ENCODE peak calls at places on chromosomes 2 and 18, in six cellular contexts. Y is AG04450; W is CD8-positive, alpha-beta memory T cell; A is prostate gland; N is dorsolateral prefrontal cortex; Q is body of pancreas. S is an unnamed sample.

GRCh38 chr2:100289020-100289419 is 33.3 kb downstream of the LONRF2 start:
- DNase-seq in Y (no peak), W (no peak), A (no peak), N (no peak), Q (no peak), S (no peak)

GRCh38 chr18:79855147-79855910 is 57.6 kb downstream of the KCNG2 start:
- DNase-seq in Y (no peak), W (no peak), A (no peak), N (peak), Q (no peak), S (no peak)

GRCh38 chr18:23340661-23341060 is 112.4 kb upstream of the RIOK3 start:
- DNase-seq in Y (no peak), W (no peak), A (no peak), N (no peak), Q (peak), S (no peak)

GRCh38 chr2:203328735-203329549 is 748 bp downstream of the ABI2 start:
- DNase-seq in Y (no peak), W (peak), A (peak), N (no peak), Q (peak), S (no peak)

GRCh38 chr2:234292205-234292954 is 204.5 kb downstream of the ARL4C start:
- DNase-seq in Y (no peak), W (peak), A (no peak), N (no peak), Q (no peak), S (no peak)

GRCh38 chr2:100250645-100251044 is 71.7 kb downstream of the LONRF2 start:
- DNase-seq in Y (no peak), W (no peak), A (no peak), N (no peak), Q (no peak), S (no peak)

GRCh38 chr2:171754254-171754939 is 67.1 kb downstream of the DYNC1I2 start:
- DNase-seq in Y (no peak), W (no peak), A (no peak), N (no peak), Q (no peak), S (no peak)

GRCh38 chr2:154914606-154915005 is 216.1 kb downstream of the KCNJ3 start:
- DNase-seq in Y (no peak), W (no peak), A (no peak), N (no peak), Q (no peak), S (no peak)

GRCh38 chr2:191626497-191627151 is 51.3 kb upstream of the NABP1 start:
- DNase-seq in Y (no peak), W (no peak), A (no peak), N (no peak), Q (no peak), S (no peak)

GRCh38 chr18:60675801-60676200 is 303.2 kb upstream of the MC4R start:
- DNase-seq in Y (no peak), W (no peak), A (no peak), N (no peak), Q (peak), S (peak)

GRCh38 chr2:21676676-21677075 is 552.9 kb downstream of the TDRD15 start:
- DNase-seq in Y (no peak), W (no peak), A (no peak), N (no peak), Q (no peak), S (no peak)

GRCh38 chr2:31580321-31581117 is at the start of gene SRD5A2:
- DNase-seq in Y (no peak), W (no peak), A (no peak), N (no peak), Q (no peak), S (no peak)

GRCh38 chr2:140567734-140568133 is 1563.1 kb downstream of the LRP1B start:
- DNase-seq in Y (no peak), W (no peak), A (no peak), N (no peak), Q (no peak), S (no peak)

GRCh38 chr2:44742054-44742453 is 199.4 kb upstream of the SIX3 start:
- DNase-seq in Y (no peak), W (no peak), A (no peak), N (no peak), Q (no peak), S (no peak)

GRCh38 chr2:84924173-84925106 is 19.0 kb downstream of the TMSB10 start:
- DNase-seq in Y (no peak), W (peak), A (no peak), N (no peak), Q (peak), S (peak)

GRCh38 chr18:53153281-53153680 is 813.3 kb downstream of the DCC start:
- DNase-seq in Y (no peak), W (no peak), A (no peak), N (no peak), Q (no peak), S (no peak)

GRCh38 chr2:66730429-66730828 is 295.5 kb downstream of the MEIS1 start:
- DNase-seq in Y (no peak), W (no peak), A (no peak), N (no peak), Q (no peak), S (no peak)

GRCh38 chr2:27752551-27753237 is 18.8 kb upstream of the MRPL33 start:
- DNase-seq in Y (no peak), W (no peak), A (peak), N (no peak), Q (peak), S (peak)

GRCh38 chr2:2645162-2645855 is 314.2 kb upstream of the MYT1L start:
- DNase-seq in Y (no peak), W (no peak), A (no peak), N (no peak), Q (no peak), S (no peak)

DNA sequence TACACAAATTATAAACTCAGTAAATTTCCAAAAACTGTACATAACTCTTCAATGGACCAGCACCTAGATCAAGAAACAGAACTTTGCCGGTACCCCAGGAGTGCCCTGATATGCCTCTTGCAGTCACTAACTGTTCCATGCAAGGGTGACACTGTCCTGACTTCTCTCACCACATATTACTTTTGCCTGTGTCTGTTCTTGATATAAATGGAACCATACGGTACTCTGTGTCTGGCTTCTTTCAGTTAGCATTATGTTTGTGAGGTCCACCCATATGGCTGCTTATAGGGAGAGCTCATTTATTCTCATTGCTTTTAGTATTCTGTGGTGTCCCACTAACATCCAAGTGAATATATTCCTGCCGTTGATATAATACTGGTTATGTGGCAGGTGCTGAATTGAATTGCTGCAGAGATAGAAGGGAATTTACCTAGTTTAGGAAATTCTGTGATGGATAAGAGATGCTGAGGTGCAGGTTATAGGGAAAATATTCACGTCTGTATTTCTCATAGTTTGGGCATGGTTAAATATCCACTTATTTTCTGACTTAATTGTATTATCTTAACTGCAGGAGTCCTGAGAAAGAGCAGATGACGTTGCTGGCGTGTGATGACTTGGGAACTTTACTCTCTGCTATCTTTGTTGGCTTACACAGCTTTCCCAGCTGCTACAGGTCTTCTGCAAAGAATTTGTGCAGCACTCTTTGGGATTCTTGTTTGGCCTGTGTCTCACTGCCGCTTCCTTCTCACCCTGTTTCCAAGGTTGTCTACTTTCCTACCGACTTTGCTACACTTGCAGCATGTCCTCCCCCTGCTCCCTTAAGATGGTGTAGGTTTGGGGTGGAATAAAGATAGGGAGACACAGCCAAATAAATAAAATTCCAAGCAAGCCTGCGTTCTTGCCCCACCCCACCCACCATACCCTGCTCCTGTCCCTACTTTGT is 107.9 kb downstream of the MAP4K4 start:
- DNase-seq in Y (no peak), W (no peak), A (no peak), N (no peak), Q (peak), S (no peak)
- H3K27ac ChIP-seq in Y (peak), W (no peak), A (no peak), N (peak), Q (no peak), S (no peak)

DNA sequence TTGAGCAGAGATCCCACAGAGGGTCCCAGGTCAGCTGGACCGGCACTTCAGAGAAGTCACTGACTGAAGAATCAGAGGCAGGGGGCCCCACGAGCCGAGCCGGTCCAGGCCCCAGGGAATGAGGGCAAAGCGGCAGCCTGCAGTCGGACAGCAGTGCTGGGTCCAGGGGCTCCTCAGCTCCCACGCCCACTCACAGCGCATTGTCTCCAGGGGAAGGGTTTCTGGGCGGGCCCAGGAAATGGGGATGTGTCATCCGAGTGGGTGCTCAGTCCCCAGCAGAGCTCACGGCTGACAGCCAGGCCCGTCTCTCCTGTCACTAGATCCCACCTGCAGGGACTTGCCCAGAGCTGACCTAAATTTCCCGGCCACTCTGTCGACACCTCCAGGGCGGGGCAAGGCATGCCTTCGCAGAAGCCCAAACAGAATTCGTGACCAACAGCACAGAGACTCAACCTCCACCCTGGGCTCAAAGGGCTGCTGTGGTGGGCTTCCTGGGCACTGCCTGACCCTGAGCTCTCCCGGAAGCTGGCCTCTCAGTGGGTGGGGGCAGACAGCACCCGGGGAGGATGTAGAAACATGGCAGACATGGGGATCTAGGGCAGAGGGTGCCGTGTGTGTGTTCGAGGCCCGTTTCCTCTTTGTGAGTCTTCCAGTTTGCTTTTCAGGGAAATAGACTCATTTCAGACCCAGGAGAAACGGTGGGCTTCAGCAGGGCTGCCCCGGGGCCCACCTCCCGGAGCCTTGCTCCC is 42.1 kb upstream of the TAF1B start:
- DNase-seq in Y (no peak), W (no peak), A (peak), N (no peak), Q (peak), S (no peak)
- H3K27ac ChIP-seq in Y (peak), W (peak), A (peak), N (no peak), Q (no peak), S (no peak)

DNA sequence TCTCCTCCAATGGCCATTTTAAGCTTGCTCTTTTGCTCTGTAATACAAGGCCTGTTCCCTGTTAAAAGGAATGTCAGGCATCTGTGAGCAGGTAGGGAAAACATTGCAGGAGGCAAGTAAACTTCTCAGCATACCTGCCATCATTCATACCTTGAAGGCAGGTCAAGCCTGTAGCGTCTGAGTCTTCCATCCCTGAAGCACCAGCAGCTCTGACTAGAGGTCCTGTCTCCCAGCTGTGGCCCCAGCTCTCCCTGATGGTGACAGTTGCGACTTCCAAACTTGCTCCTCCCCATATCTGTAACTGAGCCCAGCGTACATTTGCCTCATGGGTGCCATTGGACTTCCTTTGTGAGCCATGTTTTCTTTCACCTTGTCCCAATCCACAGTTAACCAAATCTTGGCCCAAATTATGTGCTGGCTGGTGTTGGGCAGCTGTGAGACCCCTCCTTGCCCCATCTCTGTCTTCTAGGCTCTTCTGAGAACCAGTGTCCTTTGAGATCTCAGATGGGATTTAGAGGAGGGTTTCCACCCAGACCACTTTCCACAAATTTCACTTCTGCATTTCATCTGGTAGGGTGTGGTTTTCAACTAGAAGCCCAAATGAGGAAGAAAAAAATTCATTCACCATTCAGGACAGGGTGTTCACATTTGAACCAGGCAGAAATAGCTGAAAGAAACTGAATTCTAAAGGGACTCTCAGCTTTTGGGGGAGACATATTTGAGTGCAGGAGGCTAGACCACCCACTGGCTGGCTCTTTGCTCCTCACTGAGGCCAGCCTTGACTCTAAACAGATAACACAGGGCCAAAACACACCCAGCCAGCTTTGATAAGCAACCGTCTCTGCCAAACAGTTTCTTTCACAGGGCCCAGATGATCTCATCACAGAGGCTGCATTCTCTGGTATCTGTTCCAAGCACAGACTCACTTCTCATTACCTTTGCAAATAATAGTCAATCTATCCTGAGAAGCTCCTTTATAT is 66.4 kb upstream of the MSH2 start:
- DNase-seq in Y (no peak), W (no peak), A (no peak), N (no peak), Q (no peak), S (no peak)
- H3K27ac ChIP-seq in Y (no peak), W (peak), A (no peak), N (peak), Q (peak), S (peak)

DNA sequence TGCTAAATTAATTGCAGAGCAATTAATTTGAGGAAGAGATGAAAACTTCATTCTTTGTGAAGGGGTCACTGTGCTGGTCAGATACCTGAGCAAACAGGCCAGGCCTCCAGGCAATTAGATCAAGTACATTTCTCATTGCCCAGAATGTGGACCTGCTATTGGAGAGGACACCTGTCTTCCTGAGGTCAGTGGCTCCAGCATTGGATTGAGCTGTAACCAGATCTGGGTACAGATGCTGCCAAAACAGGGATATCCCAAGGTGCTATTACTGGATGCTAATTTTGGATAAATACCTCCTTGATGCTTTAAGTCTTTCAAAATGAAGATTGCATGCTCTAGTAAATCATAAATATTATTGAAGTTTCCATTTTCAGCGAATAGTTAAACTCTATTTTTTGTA is 131.5 kb downstream of the FAM161A start:
- DNase-seq in Y (no peak), W (no peak), A (no peak), N (no peak), Q (no peak), S (no peak)
- H3K27ac ChIP-seq in Y (no peak), W (no peak), A (no peak), N (no peak), Q (no peak), S (no peak)

DNA sequence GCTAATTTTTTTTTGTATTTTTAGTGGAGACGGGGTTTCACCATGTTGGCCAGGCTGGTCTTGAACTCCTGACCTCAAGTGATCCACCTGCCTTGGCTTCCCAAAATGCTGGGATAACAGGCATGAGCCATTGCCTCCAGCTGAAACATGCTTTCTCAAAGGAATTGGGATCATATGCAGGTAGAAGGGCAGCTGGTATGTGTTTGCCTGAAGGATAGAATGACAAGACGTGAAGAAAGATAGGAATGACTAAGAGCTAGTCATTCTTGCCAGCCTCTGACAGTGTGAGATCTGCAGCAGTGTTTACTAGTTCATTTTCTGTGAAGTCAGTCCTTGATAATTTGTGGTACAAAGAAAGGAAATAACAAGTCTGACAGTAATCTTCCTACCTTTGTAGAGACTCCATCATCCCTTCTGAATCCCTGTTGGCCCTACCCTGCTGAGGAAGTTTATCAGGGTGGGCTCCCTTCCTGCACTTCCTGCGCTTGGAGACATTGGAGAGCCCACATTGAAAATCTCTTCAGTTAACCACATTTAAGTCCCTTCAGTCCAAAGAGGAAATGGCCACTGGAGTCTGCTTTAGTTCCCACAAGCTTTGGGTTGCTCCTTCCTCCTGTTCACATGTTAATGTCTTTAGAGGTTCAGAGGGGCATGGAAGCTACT is 14.7 kb downstream of the CFLAR start:
- DNase-seq in Y (peak), W (peak), A (no peak), N (no peak), Q (no peak), S (no peak)
- H3K27ac ChIP-seq in Y (peak), W (peak), A (no peak), N (peak), Q (peak), S (peak)

GRCh38 chr2:223877771-223878410 is 40.5 kb upstream of the AP1S3 start:
- DNase-seq in Y (no peak), W (no peak), A (no peak), N (no peak), Q (no peak), S (no peak)
- H3K27ac ChIP-seq in Y (no peak), W (no peak), A (no peak), N (no peak), Q (no peak), S (no peak)